ENCODE peak calls at places on chromosomes 2 and 18, in four cellular contexts. H is A549, M is HepG2, E is K562. T is an unnamed sample.

GRCh38 chr18:22221350-22221749 is 52.0 kb downstream of the GATA6 start:
- DNase-seq in H (no peak), M (no peak), E (no peak), T (no peak)

GRCh38 chr2:198127627-198128026 is 323.2 kb downstream of the PLCL1 start:
- DNase-seq in H (peak), M (peak), E (peak), T (peak)

GRCh38 chr2:161400076-161400475 is 16.0 kb upstream of the TBR1 start:
- DNase-seq in H (peak), M (no peak), E (no peak), T (no peak)

GRCh38 chr2:62738981-62739936 is 33.7 kb downstream of the EHBP1 start:
- DNase-seq in H (no peak), M (no peak), E (no peak), T (no peak)

GRCh38 chr2:61218076-61218816 is 56.3 kb downstream of the C2orf74 start:
- DNase-seq in H (no peak), M (no peak), E (no peak), T (no peak)

GRCh38 chr2:237490009-237490804 is 3.2 kb downstream of the MLPH start:
- DNase-seq in H (no peak), M (no peak), E (no peak), T (no peak)

GRCh38 chr2:47119001-47119400 is 36.1 kb downstream of the STPG4 start:
- DNase-seq in H (peak), M (no peak), E (no peak), T (no peak)

GRCh38 chr18:2893676-2894075 is 46.9 kb downstream of the EMILIN2 start:
- DNase-seq in H (no peak), M (no peak), E (no peak), T (no peak)

GRCh38 chr2:15458277-15458676 is 102.9 kb downstream of the NBAS start:
- DNase-seq in H (no peak), M (no peak), E (no peak), T (no peak)

GRCh38 chr2:44553456-44553855 is 191.7 kb downstream of the CAMKMT start:
- DNase-seq in H (no peak), M (no peak), E (no peak), T (no peak)

GRCh38 chr2:175600024-175600831 is 401.8 kb downstream of the LNPK start:
- DNase-seq in H (no peak), M (no peak), E (no peak), T (no peak)

GRCh38 chr2:99066075-99066557 is 75.4 kb upstream of the C2orf15 start:
- DNase-seq in H (peak), M (peak), E (peak), T (peak)

GRCh38 chr18:56124186-56124585 is 514.2 kb downstream of the TXNL1 start:
- DNase-seq in H (no peak), M (no peak), E (no peak), T (no peak)

GRCh38 chr2:31274700-31275075 is 40.7 kb downstream of the EHD3 start:
- DNase-seq in H (no peak), M (no peak), E (no peak), T (no peak)
- TF ChIP-seq JUNB in H (no peak), M (no peak), E (no peak), T (no peak)

GRCh38 chr2:186664644-186665043 is 29.2 kb upstream of the FAM171B start:
- DNase-seq in H (no peak), M (no peak), E (no peak), T (no peak)
- TF ChIP-seq RFX5 in H (no peak), M (no peak), E (no peak), T (no peak)

GRCh38 chr2:33681333-33681732 is 82.2 kb upstream of the FAM98A start:
- DNase-seq in H (peak), M (no peak), E (no peak), T (no peak)
- TF ChIP-seq JUNB in H (no peak), M (no peak), E (no peak), T (no peak)

DNA sequence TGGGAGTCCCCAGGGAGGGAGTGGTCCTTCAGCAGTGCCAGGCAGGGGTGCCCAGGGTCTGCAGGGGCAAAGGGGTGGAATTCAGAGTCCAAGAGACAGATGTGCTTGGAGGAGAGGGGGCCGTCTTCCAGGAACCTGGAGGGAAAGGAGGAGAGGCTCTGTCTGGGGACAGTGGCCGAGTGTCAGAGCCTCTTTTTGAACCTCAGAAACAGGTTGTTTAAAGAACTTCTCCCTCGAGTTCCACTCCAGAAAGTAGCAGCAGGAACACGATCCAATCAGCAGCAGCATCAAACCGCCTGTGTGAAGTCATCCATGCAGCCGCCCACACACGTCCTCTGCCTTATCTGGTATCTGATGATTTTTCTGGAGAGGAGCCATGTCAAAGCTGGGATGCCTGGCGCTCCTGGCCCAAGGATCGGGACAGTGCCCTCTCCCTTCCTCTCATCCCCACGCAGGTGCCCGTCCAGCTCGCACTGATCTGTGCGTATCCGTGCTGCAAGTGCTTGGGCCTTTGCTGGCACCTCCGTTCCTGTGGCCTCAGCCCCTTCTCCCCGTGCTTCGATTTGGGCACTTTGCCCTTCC is 205.1 kb downstream of the NDUFA10 start:
- DNase-seq in H (no peak), M (no peak), E (no peak), T (no peak)
- TF ChIP-seq RFX5 in H (no peak), M (no peak), E (no peak), T (no peak)

GRCh38 chr2:11060376-11061169 is 94.7 kb upstream of the SLC66A3 start:
- DNase-seq in H (no peak), M (no peak), E (no peak), T (no peak)

GRCh38 chr2:11058129-11058528 is 97.1 kb upstream of the SLC66A3 start:
- DNase-seq in H (no peak), M (no peak), E (no peak), T (no peak)

GRCh38 chr2:11055816-11056215 is 99.5 kb upstream of the SLC66A3 start:
- DNase-seq in H (no peak), M (no peak), E (no peak), T (no peak)

GRCh38 chr2:11054783-11055751 is 100.2 kb upstream of the SLC66A3 start:
- DNase-seq in H (no peak), M (no peak), E (no peak), T (no peak)

GRCh38 chr2:11056614-11057013 is 98.7 kb upstream of the SLC66A3 start:
- DNase-seq in H (no peak), M (no peak), E (no peak), T (no peak)
- TF ChIP-seq JUNB in H (no peak), M (no peak), E (no peak), T (no peak)

DNA sequence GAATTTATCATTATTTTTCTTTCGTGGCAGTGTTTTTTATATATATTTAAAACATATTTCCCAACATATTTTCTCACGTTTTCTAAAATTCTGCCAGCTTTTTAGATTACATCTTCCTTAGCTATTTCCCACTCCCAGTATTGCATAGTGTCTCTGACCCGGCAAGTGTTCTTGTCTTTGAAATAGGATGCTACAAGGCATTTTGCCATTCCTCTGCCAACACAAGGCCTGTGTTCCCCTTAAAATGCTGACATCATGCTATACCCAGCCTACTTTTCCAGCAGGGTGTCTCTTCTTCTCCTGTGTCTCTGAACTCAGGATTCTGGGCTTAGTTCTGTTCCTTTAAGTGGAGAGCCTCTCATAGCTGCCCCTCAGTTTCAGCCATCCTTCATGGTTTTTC is 115.2 kb downstream of the DIS3L2 start:
- DNase-seq in H (no peak), M (no peak), E (no peak), T (no peak)
- TF ChIP-seq RFX5 in H (no peak), M (no peak), E (no peak), T (no peak)

DNA sequence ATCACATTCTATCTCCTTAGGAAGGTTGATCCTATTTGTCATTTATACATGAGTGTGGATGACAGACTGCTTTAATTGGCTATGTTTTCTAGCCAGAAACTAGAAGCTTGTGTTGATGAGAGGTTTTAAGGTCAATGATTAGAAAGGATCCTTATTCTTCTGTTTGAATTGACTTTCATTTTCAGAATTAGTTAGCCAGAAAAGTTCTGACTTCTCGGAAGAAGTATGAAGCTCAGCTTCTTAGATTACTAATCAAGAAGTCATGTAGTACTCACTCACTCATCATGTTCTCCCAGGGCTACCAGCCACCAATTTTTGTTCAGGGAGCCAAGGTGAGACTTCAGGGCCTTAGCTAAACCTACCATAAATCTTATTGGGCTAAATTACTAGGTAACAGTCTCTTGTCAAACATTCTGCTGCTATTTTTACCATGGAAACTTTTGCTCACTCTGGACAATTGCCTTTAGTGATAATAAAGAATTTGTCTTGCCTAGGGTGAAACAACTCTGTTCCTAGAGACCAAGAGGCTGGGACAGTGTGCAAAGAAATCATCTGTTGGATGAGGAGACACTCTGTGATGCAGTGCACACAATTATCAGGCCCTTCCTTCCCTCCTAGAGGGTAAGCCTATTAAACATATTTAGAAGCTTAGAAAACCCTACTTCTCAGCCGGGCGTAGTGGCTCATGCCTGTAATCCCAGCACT is 111.6 kb upstream of the DNMT3A start:
- DNase-seq in H (no peak), M (no peak), E (no peak), T (peak)
- TF ChIP-seq JUNB in H (no peak), M (no peak), E (no peak), T (peak)

T was measured in GM12878.